ENCODE peak calls at places on chromosomes 5 and 9, in eight cellular contexts. One of them, this sample, is unnamed.
A peak's percentile ranks its signal among the peaks of the same experiment; 100 is the strongest.

GRCh38 chr5:136522217-136522956 is 157.0 kb upstream of the TRPC7 start:
- DNase-seq in dorsolateral prefrontal cortex: no peak
- DNase-seq in CD4-positive, CD25-positive, alpha-beta regulatory T cell: no peak
- DNase-seq in NCI-H2107: no peak
- DNase-seq in GM04504: no peak
- DNase-seq in GM04503: no peak
- DNase-seq in RPMI7951: no peak
- DNase-seq in IMR-90: no peak
- DNase-seq in this sample: no peak

GRCh38 chr9:124411514-124412227 is 3.6 kb downstream of the PSMB7 start:
- DNase-seq in IMR-90: peak; percentile 92
- DNase-seq in RPMI7951: peak; percentile 62
- DNase-seq in dorsolateral prefrontal cortex: no peak
- DNase-seq in GM04504: no peak
- DNase-seq in GM04503: no peak
- DNase-seq in NCI-H2107: no peak
- DNase-seq in CD4-positive, CD25-positive, alpha-beta regulatory T cell: no peak
- DNase-seq in this sample: no peak

GRCh38 chr5:172450861-172451695 is 3.2 kb downstream of the SH3PXD2B start:
- DNase-seq in dorsolateral prefrontal cortex: no peak
- DNase-seq in IMR-90: no peak
- DNase-seq in GM04503: no peak
- DNase-seq in GM04504: no peak
- DNase-seq in CD4-positive, CD25-positive, alpha-beta regulatory T cell: no peak
- DNase-seq in NCI-H2107: no peak
- DNase-seq in RPMI7951: no peak
- DNase-seq in this sample: no peak

GRCh38 chr9:137205126-137206069 is at the start of the genes NDOR1 and TMEM203:
- DNase-seq in GM04503: no peak
- DNase-seq in dorsolateral prefrontal cortex: peak; percentile 91
- DNase-seq in NCI-H2107: peak; percentile 65
- DNase-seq in IMR-90: peak; percentile 77
- DNase-seq in GM04504: peak; percentile 59
- DNase-seq in CD4-positive, CD25-positive, alpha-beta regulatory T cell: peak; percentile 94
- DNase-seq in RPMI7951: peak; percentile 78
- DNase-seq in this sample: peak; percentile 91

GRCh38 chr5:53479656-53480473 is 564 bp upstream of the FST start:
- DNase-seq in RPMI7951: peak; percentile 14
- DNase-seq in dorsolateral prefrontal cortex: no peak
- DNase-seq in CD4-positive, CD25-positive, alpha-beta regulatory T cell: no peak
- DNase-seq in GM04503: no peak
- DNase-seq in NCI-H2107: no peak
- DNase-seq in GM04504: no peak
- DNase-seq in IMR-90: peak; percentile 73
- DNase-seq in this sample: no peak

GRCh38 chr5:67319935-67320725 is 123.5 kb upstream of the CD180 start:
- DNase-seq in RPMI7951: peak; percentile 23
- DNase-seq in IMR-90: peak; percentile 40
- DNase-seq in GM04503: no peak
- DNase-seq in dorsolateral prefrontal cortex: no peak
- DNase-seq in GM04504: no peak
- DNase-seq in NCI-H2107: no peak
- DNase-seq in CD4-positive, CD25-positive, alpha-beta regulatory T cell: no peak
- DNase-seq in this sample: no peak

GRCh38 chr5:168656633-168657032 is 77.5 kb upstream of the PANK3 start:
- DNase-seq in IMR-90: no peak
- DNase-seq in GM04503: peak; percentile 57
- DNase-seq in CD4-positive, CD25-positive, alpha-beta regulatory T cell: no peak
- DNase-seq in RPMI7951: peak; percentile 16
- DNase-seq in dorsolateral prefrontal cortex: no peak
- DNase-seq in GM04504: peak; percentile 55
- DNase-seq in NCI-H2107: no peak
- DNase-seq in this sample: no peak

GRCh38 chr5:68544656-68545565 is 329.4 kb downstream of the PIK3R1 start:
- DNase-seq in RPMI7951: peak; percentile 59
- DNase-seq in GM04504: no peak
- DNase-seq in dorsolateral prefrontal cortex: no peak
- DNase-seq in IMR-90: peak; percentile 45
- DNase-seq in NCI-H2107: no peak
- DNase-seq in GM04503: no peak
- DNase-seq in CD4-positive, CD25-positive, alpha-beta regulatory T cell: no peak
- DNase-seq in this sample: no peak

GRCh38 chr5:138351056-138351455 is 1.4 kb upstream of the KDM3B start:
- DNase-seq in dorsolateral prefrontal cortex: no peak
- DNase-seq in CD4-positive, CD25-positive, alpha-beta regulatory T cell: no peak
- DNase-seq in IMR-90: peak; percentile 87
- DNase-seq in GM04503: no peak
- DNase-seq in NCI-H2107: no peak
- DNase-seq in RPMI7951: peak; percentile 60
- DNase-seq in GM04504: no peak
- DNase-seq in this sample: no peak

GRCh38 chr5:74648835-74649286 is 8.3 kb upstream of the ENC1 start:
- DNase-seq in IMR-90: peak; percentile 65
- DNase-seq in dorsolateral prefrontal cortex: no peak
- DNase-seq in CD4-positive, CD25-positive, alpha-beta regulatory T cell: no peak
- DNase-seq in GM04503: no peak
- DNase-seq in RPMI7951: peak; percentile 61
- DNase-seq in GM04504: no peak
- DNase-seq in NCI-H2107: no peak
- DNase-seq in this sample: peak; percentile 48

GRCh38 chr9:16345902-16346301 is 524.6 kb downstream of the BNC2 start:
- DNase-seq in IMR-90: no peak
- DNase-seq in CD4-positive, CD25-positive, alpha-beta regulatory T cell: no peak
- DNase-seq in GM04503: no peak
- DNase-seq in GM04504: no peak
- DNase-seq in RPMI7951: no peak
- DNase-seq in NCI-H2107: no peak
- DNase-seq in dorsolateral prefrontal cortex: no peak
- DNase-seq in this sample: no peak

GRCh38 chr9:36194326-36195000 is 3.7 kb downstream of the CLTA start:
- DNase-seq in CD4-positive, CD25-positive, alpha-beta regulatory T cell: no peak
- DNase-seq in RPMI7951: no peak
- DNase-seq in NCI-H2107: no peak
- DNase-seq in IMR-90: peak; percentile 25
- DNase-seq in GM04504: no peak
- DNase-seq in GM04503: no peak
- DNase-seq in dorsolateral prefrontal cortex: no peak
- DNase-seq in this sample: no peak

GRCh38 chr5:161846731-161847130 is 1.2 kb upstream of the GABRA1 start:
- DNase-seq in CD4-positive, CD25-positive, alpha-beta regulatory T cell: no peak
- DNase-seq in NCI-H2107: no peak
- DNase-seq in IMR-90: no peak
- DNase-seq in GM04504: no peak
- DNase-seq in dorsolateral prefrontal cortex: no peak
- DNase-seq in GM04503: no peak
- DNase-seq in RPMI7951: peak; percentile 1
- DNase-seq in this sample: no peak

GRCh38 chr5:62587737-62588136 is 9.1 kb downstream of the LRRC70 start:
- DNase-seq in RPMI7951: peak; percentile 12
- DNase-seq in NCI-H2107: no peak
- DNase-seq in dorsolateral prefrontal cortex: no peak
- DNase-seq in IMR-90: no peak
- DNase-seq in CD4-positive, CD25-positive, alpha-beta regulatory T cell: no peak
- DNase-seq in GM04503: no peak
- DNase-seq in GM04504: no peak
- DNase-seq in this sample: no peak

GRCh38 chr9:136575626-136576268 is 29.9 kb upstream of the NOTCH1 start:
- DNase-seq in GM04504: no peak
- DNase-seq in IMR-90: no peak
- DNase-seq in RPMI7951: no peak
- DNase-seq in dorsolateral prefrontal cortex: no peak
- DNase-seq in CD4-positive, CD25-positive, alpha-beta regulatory T cell: no peak
- DNase-seq in GM04503: no peak
- DNase-seq in NCI-H2107: no peak
- DNase-seq in this sample: no peak

GRCh38 chr5:142385194-142385593 is 60.4 kb upstream of the SPRY4 start:
- DNase-seq in RPMI7951: peak; percentile 70
- DNase-seq in dorsolateral prefrontal cortex: no peak
- DNase-seq in NCI-H2107: no peak
- DNase-seq in CD4-positive, CD25-positive, alpha-beta regulatory T cell: no peak
- DNase-seq in IMR-90: peak; percentile 87
- DNase-seq in GM04504: peak; percentile 69
- DNase-seq in GM04503: peak; percentile 82
- DNase-seq in this sample: no peak

GRCh38 chr5:93899026-93899600 is 157.7 kb upstream of the POU5F2 start:
- DNase-seq in GM04504: no peak
- DNase-seq in CD4-positive, CD25-positive, alpha-beta regulatory T cell: no peak
- DNase-seq in IMR-90: no peak
- DNase-seq in RPMI7951: peak; percentile 17
- DNase-seq in NCI-H2107: no peak
- DNase-seq in GM04503: no peak
- DNase-seq in dorsolateral prefrontal cortex: no peak
- DNase-seq in this sample: no peak

GRCh38 chr9:16277471-16277870 is 593.0 kb downstream of the BNC2 start:
- DNase-seq in RPMI7951: no peak
- DNase-seq in dorsolateral prefrontal cortex: no peak
- DNase-seq in NCI-H2107: no peak
- DNase-seq in CD4-positive, CD25-positive, alpha-beta regulatory T cell: no peak
- DNase-seq in IMR-90: no peak
- DNase-seq in GM04504: no peak
- DNase-seq in GM04503: no peak
- DNase-seq in this sample: no peak

GRCh38 chr9:134983094-134983493 is 65.4 kb upstream of the FCN1 start:
- DNase-seq in IMR-90: no peak
- DNase-seq in NCI-H2107: no peak
- DNase-seq in dorsolateral prefrontal cortex: no peak
- DNase-seq in CD4-positive, CD25-positive, alpha-beta regulatory T cell: no peak
- DNase-seq in GM04504: no peak
- DNase-seq in RPMI7951: no peak
- DNase-seq in GM04503: no peak
- DNase-seq in this sample: no peak

GRCh38 chr5:99004960-99005359 is 76.2 kb upstream of the CHD1 start:
- DNase-seq in IMR-90: no peak
- DNase-seq in RPMI7951: no peak
- DNase-seq in NCI-H2107: no peak
- DNase-seq in GM04503: no peak
- DNase-seq in dorsolateral prefrontal cortex: no peak
- DNase-seq in CD4-positive, CD25-positive, alpha-beta regulatory T cell: no peak
- DNase-seq in GM04504: no peak
- DNase-seq in this sample: peak; percentile 70

GRCh38 chr5:83245037-83245436 is 167.7 kb downstream of the XRCC4 start:
- DNase-seq in GM04504: no peak
- DNase-seq in RPMI7951: no peak
- DNase-seq in dorsolateral prefrontal cortex: no peak
- DNase-seq in NCI-H2107: no peak
- DNase-seq in GM04503: no peak
- DNase-seq in CD4-positive, CD25-positive, alpha-beta regulatory T cell: no peak
- DNase-seq in IMR-90: no peak
- DNase-seq in this sample: no peak

GRCh38 chr9:134226221-134226930 is 62.0 kb upstream of the RNU6ATAC start:
- DNase-seq in RPMI7951: no peak
- DNase-seq in CD4-positive, CD25-positive, alpha-beta regulatory T cell: no peak
- DNase-seq in GM04503: no peak
- DNase-seq in dorsolateral prefrontal cortex: no peak
- DNase-seq in GM04504: no peak
- DNase-seq in IMR-90: peak; percentile 92
- DNase-seq in NCI-H2107: peak; percentile 21
- DNase-seq in this sample: no peak

GRCh38 chr9:122055668-122056067 is 37.4 kb downstream of the TTLL11 start:
- DNase-seq in GM04503: no peak
- DNase-seq in GM04504: no peak
- DNase-seq in RPMI7951: no peak
- DNase-seq in dorsolateral prefrontal cortex: no peak
- DNase-seq in IMR-90: no peak
- DNase-seq in CD4-positive, CD25-positive, alpha-beta regulatory T cell: no peak
- DNase-seq in NCI-H2107: no peak
- DNase-seq in this sample: no peak

GRCh38 chr9:27407966-27408365 is 111.0 kb upstream of the EQTN start:
- DNase-seq in NCI-H2107: no peak
- DNase-seq in IMR-90: peak; percentile 22
- DNase-seq in GM04504: peak; percentile 25
- DNase-seq in GM04503: peak; percentile 13
- DNase-seq in dorsolateral prefrontal cortex: no peak
- DNase-seq in RPMI7951: no peak
- DNase-seq in CD4-positive, CD25-positive, alpha-beta regulatory T cell: no peak
- DNase-seq in this sample: no peak

GRCh38 chr9:87007711-87008360 is 60.5 kb upstream of the GAS1 start:
- DNase-seq in CD4-positive, CD25-positive, alpha-beta regulatory T cell: no peak
- DNase-seq in GM04504: peak; percentile 58
- DNase-seq in IMR-90: peak; percentile 25
- DNase-seq in NCI-H2107: no peak
- DNase-seq in GM04503: peak; percentile 70
- DNase-seq in dorsolateral prefrontal cortex: peak; percentile 65
- DNase-seq in RPMI7951: peak; percentile 31
- DNase-seq in this sample: no peak